ENCODE peak calls at places on chromosomes 4 and X, in eight cellular contexts. H, M, W, F, B, V, T and D are unnamed samples.
A peak's percentile ranks its signal among the peaks of the same experiment; 100 is the strongest.

GRCh38 chrX:133056341-133056740 is 40.6 kb downstream of the USP26 start:
- DNase-seq in V (no peak), H (no peak), M (no peak), B (no peak), F (no peak), T (no peak), W (no peak), D (no peak)

GRCh38 chr4:134027931-134028330 is 173.7 kb downstream of the PABPC4L start:
- DNase-seq in H (no peak), W (peak; percentile 77), T (no peak), M (no peak), V (no peak), F (no peak), B (no peak), D (no peak)

GRCh38 chr4:134028411-134028810 is 173.2 kb downstream of the PABPC4L start:
- DNase-seq in T (no peak), B (no peak), H (no peak), W (no peak), V (no peak), M (no peak), F (no peak), D (no peak)

GRCh38 chr4:156665779-156666366 is 305.7 kb downstream of the PDGFC start:
- DNase-seq in B (no peak), T (no peak), V (no peak), M (no peak), H (no peak), W (no peak), F (no peak), D (no peak)

GRCh38 chr4:145014365-145014764 is 83.6 kb downstream of the ANAPC10 start:
- DNase-seq in W (no peak), M (no peak), T (no peak), F (no peak), B (no peak), H (no peak), V (no peak), D (no peak)

GRCh38 chrX:114049063-114049462 is 534.8 kb upstream of the HTR2C start:
- DNase-seq in M (no peak), W (no peak), B (no peak), F (no peak), V (no peak), T (no peak), H (no peak), D (no peak)

GRCh38 chr4:65401083-65401482 is 269.2 kb downstream of the EPHA5 start:
- DNase-seq in M (no peak), F (no peak), W (no peak), T (no peak), V (no peak), B (no peak), H (no peak), D (no peak)

GRCh38 chr4:187618701-187619278 is 376.8 kb upstream of the ZFP42 start:
- DNase-seq in T (no peak), W (peak; percentile 48), M (no peak), H (no peak), F (no peak), V (no peak), B (no peak), D (no peak)

GRCh38 chr4:7737268-7737645 is 202.4 kb downstream of the AFAP1 start:
- DNase-seq in H (no peak), F (no peak), W (no peak), M (no peak), B (peak; percentile 5), T (no peak), V (no peak), D (no peak)

GRCh38 chrX:76148753-76149152 is 24.1 kb upstream of the PBDC1 start:
- DNase-seq in H (peak; percentile 35), B (peak; percentile 39), W (peak; percentile 43), F (peak; percentile 48), M (peak; percentile 27), T (peak; percentile 58), V (peak; percentile 21), D (no peak)

GRCh38 chrX:154412468-154412867 is 1.1 kb downstream of the TAFAZZIN start:
- DNase-seq in V (peak; percentile 24), W (no peak), M (no peak), H (peak; percentile 26), F (peak; percentile 91), T (no peak), B (peak; percentile 49), D (peak; percentile 62)

GRCh38 chr4:7365472-7366179 is 69.1 kb downstream of the PSAPL1 start:
- DNase-seq in H (no peak), V (peak; percentile 58), F (no peak), M (no peak), B (no peak), W (no peak), T (no peak), D (peak; percentile 43)

GRCh38 chrX:29518100-29518499 is 697.3 kb upstream of the MAGEB2 start:
- DNase-seq in F (no peak), V (no peak), M (no peak), H (no peak), T (no peak), W (no peak), B (no peak), D (no peak)

GRCh38 chrX:19682712-19683331 is 167.5 kb upstream of the MAP3K15 start:
- DNase-seq in B (peak; percentile 48), F (peak; percentile 34), H (peak; percentile 73), W (peak; percentile 93), M (peak; percentile 58), V (peak; percentile 70), T (peak; percentile 74), D (peak; percentile 85)

GRCh38 chr4:149885896-149886295 is 70.3 kb upstream of the IQCM start:
- DNase-seq in V (no peak), H (no peak), T (no peak), F (no peak), W (peak; percentile 53), B (no peak), M (no peak), D (no peak)